ENCODE peak calls at places on chromosomes 11 and 22, in four cellular contexts. E, V, L and I are unnamed samples. For H3K27me3, the result is how much of the 10 kb centered on the place peaks cover.

GRCh38 chr22:41446639-41447434 is at the start of gene TOB2:
- DNase-seq in E (peak), V (peak), L (peak), I (peak)

GRCh38 chr11:72135891-72136676 is 559 bp downstream of the FOLR3 start:
- DNase-seq in E (no peak), V (no peak), L (peak), I (no peak)

GRCh38 chr11:72023335-72023734 is 24.6 kb downstream of the IL18BP start:
- DNase-seq in E (no peak), V (no peak), L (no peak), I (no peak)

GRCh38 chr11:35145249-35145648 is 6.3 kb downstream of the CD44 start:
- DNase-seq in E (no peak), V (no peak), L (peak), I (no peak)

GRCh38 chr11:1604711-1605110 is 3.6 kb downstream of the KRTAP5-3 start:
- DNase-seq in E (no peak), V (no peak), L (no peak), I (no peak)

GRCh38 chr11:43833657-43834073 is 47.0 kb upstream of the ALKBH3 start:
- DNase-seq in E (no peak), V (no peak), L (peak), I (no peak)

GRCh38 chr11:44094260-44094868 is 1.1 kb upstream of the EXT2 start:
- DNase-seq in E (peak), V (peak), L (peak), I (no peak)

GRCh38 chr11:2151500-2152257 is 9.3 kb downstream of the INS start:
- DNase-seq in E (peak), V (peak), L (peak), I (peak)

GRCh38 chr11:94734563-94735275 is 33.4 kb upstream of the AMOTL1 start:
- DNase-seq in E (no peak), V (no peak), L (no peak), I (no peak)

GRCh38 chr22:42991010-42991651 is 23.8 kb downstream of the PACSIN2 start:
- DNase-seq in E (no peak), V (no peak), L (peak), I (no peak)

GRCh38 chr11:65019824-65020223 is 5.9 kb downstream of the ARL2 start:
- DNase-seq in E (no peak), V (no peak), L (no peak), I (no peak)

GRCh38 chr11:119350302-119350701 is 3.8 kb upstream of the MFRP start:
- DNase-seq in E (no peak), V (no peak), L (no peak), I (no peak)
- H3K27me3 ChIP-seq in E (under half), V (under half), L (under half), I (under half)

DNA sequence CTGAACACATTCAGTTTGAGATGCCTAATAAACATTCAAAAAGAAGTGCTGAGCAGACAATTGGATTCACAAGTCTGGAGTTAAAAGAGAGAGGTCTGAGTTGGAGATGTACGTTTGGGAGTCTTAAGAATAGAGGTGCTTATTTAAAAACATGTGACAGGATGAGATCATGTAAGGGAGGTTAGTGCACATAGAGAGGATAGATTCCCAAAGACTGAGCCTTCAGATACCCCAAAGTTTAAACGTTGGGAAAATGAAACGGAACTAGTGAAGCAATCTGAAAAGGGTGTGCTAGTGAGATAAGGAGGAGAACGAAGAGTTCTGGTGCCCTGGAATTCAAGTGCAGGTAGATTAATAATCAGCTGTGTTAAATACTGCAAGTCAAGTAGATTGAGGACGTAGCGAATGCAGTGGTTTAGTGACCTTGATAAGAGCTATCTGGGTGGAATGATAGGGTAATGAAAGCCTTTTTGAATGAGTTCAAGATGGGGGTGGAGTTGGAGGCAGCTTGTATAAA is 63.7 kb downstream of the HIPK3 start:
- DNase-seq in E (no peak), V (no peak), L (peak), I (no peak)
- H3K27ac ChIP-seq in E (peak), V (no peak), L (no peak), I (peak)

DNA sequence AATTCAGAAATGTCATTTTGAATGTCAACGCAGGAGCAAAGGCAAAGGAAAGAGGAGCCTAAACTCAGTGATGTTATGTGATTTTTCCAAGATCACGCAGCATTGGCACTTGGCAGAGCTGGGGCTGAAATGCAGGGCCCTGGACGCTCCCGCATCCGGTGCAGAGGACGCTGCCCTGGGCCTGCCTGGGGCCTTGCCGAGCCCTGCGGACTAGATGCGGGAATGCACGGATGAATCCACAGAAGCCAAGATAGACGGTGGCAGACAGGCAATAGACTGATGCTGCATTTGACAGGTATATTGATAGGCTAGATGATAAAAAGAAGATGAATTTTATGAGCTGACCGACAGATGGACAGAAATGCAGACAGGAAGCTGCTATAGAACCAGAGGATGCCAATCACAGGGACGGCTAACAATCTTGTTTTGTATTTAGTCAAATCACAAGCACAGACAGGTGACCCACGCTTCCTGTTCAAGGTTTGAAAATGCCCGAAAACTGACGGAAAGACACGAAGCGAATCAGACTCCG is 694 bp upstream of the MARK2 start:
- DNase-seq in E (no peak), V (no peak), L (no peak), I (no peak)
- H3K4me3 ChIP-seq in E (peak), V (peak), L (peak), I (no peak)

GRCh38 chr22:48574776-48575566 is 1252.7 kb downstream of the BRD1 start:
- DNase-seq in E (peak), V (no peak), L (peak), I (peak)
- H3K27me3 ChIP-seq in E (under half), V (under half), L (under half), I (under half)

DNA sequence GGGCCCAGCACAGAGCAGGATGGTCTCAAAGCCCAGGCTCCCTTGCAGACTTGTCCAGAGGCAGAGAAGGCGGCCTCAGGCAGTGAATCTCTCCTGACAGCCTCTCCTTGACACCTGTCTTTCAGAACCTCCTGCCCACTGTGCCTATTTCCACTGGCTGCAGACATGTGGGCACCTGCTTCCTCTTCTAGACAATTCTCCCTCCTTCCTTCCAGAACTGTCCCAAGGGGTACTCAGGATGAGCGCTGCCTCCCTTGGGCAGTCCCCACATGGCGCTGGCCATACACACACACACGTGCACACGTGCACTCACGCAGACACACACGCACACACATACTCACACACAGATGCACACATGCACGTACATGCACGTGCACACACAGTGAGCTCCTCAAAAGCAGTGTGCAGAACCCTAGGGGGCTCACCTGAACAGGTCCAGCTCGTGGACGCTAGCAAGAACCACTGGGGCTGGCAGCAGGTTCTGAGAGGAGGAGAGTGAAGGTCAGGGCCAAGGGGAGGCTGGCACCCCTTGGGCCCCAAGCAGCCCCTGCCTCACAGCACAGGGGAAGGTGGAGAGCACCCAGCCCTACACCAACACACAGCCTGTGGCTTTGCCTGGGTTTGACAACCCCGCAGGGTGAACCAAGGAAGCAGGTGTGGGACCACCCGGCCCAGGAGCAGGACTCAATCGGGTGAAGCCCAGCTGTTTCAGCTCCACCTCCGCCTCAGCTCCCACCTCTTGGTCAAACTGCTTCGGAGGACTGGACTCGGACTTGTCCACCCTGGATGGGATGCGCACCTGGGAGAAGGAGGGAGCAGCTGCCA is 8.1 kb upstream of the PLXNB2 start:
- DNase-seq in E (no peak), V (no peak), L (no peak), I (no peak)
- H3K27ac ChIP-seq in E (no peak), V (no peak), L (no peak), I (no peak)

DNA sequence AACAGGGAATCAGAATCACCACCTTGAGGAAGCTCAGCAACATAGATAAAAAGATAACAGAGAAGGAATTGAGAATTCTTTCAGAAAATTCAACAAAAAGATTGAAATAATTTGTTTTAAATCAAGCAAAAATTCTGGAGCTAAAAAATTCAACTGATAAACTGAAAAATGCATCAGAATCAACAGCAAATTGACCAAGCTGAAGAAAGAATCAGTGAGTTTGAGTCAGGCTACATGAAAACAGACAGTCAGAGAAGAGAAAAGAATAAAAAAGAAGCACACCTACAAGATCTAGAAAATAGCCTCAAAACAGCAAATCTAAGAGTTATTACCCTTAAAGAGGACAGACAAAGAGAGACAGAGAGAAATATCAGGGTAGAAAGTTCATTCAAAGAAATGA is 28.8 kb downstream of the BTG4 start:
- DNase-seq in E (no peak), V (no peak), L (no peak), I (no peak)
- H3K4me3 ChIP-seq in E (no peak), V (no peak), L (no peak), I (no peak)

DNA sequence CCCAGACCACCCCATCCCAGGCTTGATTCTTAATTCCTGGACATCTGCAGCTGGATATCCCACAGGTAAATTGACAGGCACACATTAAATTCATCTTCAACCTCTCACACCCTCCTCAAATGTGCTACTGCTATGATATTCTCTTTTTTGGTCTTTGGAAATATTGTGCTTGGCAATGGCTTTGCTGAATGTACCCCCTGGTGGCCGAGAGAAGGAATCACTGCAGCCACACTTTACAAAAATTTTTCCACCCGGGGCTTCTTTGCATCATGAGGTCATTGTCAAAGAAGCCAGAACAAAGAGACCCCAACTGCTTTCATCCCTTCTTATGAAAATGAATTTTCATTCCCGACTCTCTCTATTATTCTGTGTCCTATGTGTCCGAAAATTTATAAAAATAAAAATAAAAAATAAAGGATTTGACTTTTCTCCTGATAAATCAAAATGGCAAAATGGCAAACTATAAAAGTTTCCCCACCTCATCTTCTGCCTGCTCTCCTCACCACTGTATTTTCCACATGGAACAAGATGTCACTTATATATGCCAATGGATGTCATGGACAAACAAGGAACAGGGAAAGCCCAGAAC is 15.0 kb upstream of the CYB5R2 start:
- DNase-seq in E (no peak), V (no peak), L (peak), I (no peak)
- H3K27me3 ChIP-seq in E (under half), V (under half), L (under half), I (under half)